ENCODE peak calls at places on chromosomes 7 and 10, in five cellular contexts. One of them, this sample, is unnamed. For H3K4me1 and H3K36me3, the result is how much of the 10 kb centered on the place peaks cover.

GRCh38 chr10:132730566-132730953 is 55.4 kb downstream of the NKX6-2 start:
- DNase-seq in transverse colon: no peak
- DNase-seq in GM23338: no peak
- DNase-seq in heart right ventricle: no peak
- DNase-seq in sigmoid colon: no peak
- DNase-seq in this sample: no peak

GRCh38 chr7:22480523-22481075 is 19.4 kb downstream of the STEAP1B start:
- DNase-seq in transverse colon: no peak
- DNase-seq in GM23338: no peak
- DNase-seq in heart right ventricle: no peak
- DNase-seq in sigmoid colon: no peak
- DNase-seq in this sample: no peak

GRCh38 chr10:80394358-80394916 is 13.9 kb upstream of the PRXL2A start:
- DNase-seq in transverse colon: no peak
- DNase-seq in GM23338: no peak
- DNase-seq in heart right ventricle: no peak
- DNase-seq in sigmoid colon: no peak
- DNase-seq in this sample: no peak

GRCh38 chr10:103593022-103593570 is 99.6 kb downstream of the NEURL1 start:
- DNase-seq in transverse colon: no peak
- DNase-seq in GM23338: no peak
- DNase-seq in heart right ventricle: no peak
- DNase-seq in sigmoid colon: no peak
- DNase-seq in this sample: no peak

GRCh38 chr7:143120696-143121405 is 11.0 kb upstream of the PIP start:
- DNase-seq in transverse colon: no peak
- DNase-seq in GM23338: no peak
- DNase-seq in heart right ventricle: no peak
- DNase-seq in sigmoid colon: no peak
- DNase-seq in this sample: no peak

GRCh38 chr10:122464158-122464510 is 2.8 kb downstream of the HTRA1 start:
- DNase-seq in transverse colon: no peak
- DNase-seq in GM23338: no peak
- DNase-seq in heart right ventricle: no peak
- DNase-seq in sigmoid colon: no peak
- DNase-seq in this sample: no peak

GRCh38 chr7:41925946-41926345 is 223.1 kb upstream of the INHBA start:
- DNase-seq in transverse colon: no peak
- DNase-seq in GM23338: no peak
- DNase-seq in heart right ventricle: no peak
- DNase-seq in sigmoid colon: no peak
- DNase-seq in this sample: no peak

GRCh38 chr7:157980774-157981173 is 606.8 kb downstream of the PTPRN2 start:
- DNase-seq in transverse colon: no peak
- DNase-seq in GM23338: no peak
- DNase-seq in heart right ventricle: no peak
- DNase-seq in sigmoid colon: peak
- DNase-seq in this sample: no peak

GRCh38 chr7:118184392-118184899 is 482 bp downstream of the LSM8 start:
- DNase-seq in transverse colon: no peak
- DNase-seq in GM23338: no peak
- DNase-seq in heart right ventricle: no peak
- DNase-seq in sigmoid colon: no peak
- DNase-seq in this sample: no peak

GRCh38 chr7:107045195-107045960 is 873 bp downstream of the PRKAR2B start:
- DNase-seq in transverse colon: no peak
- DNase-seq in GM23338: peak
- DNase-seq in heart right ventricle: no peak
- DNase-seq in sigmoid colon: no peak
- DNase-seq in this sample: no peak

GRCh38 chr10:26242752-26243151 is 26.2 kb downstream of the GAD2 start:
- DNase-seq in transverse colon: no peak
- DNase-seq in GM23338: peak
- DNase-seq in heart right ventricle: no peak
- DNase-seq in sigmoid colon: no peak
- DNase-seq in this sample: no peak

GRCh38 chr10:115117301-115117700 is 24.1 kb downstream of the ATRNL1 start:
- DNase-seq in transverse colon: no peak
- DNase-seq in GM23338: no peak
- DNase-seq in heart right ventricle: no peak
- DNase-seq in sigmoid colon: no peak
- DNase-seq in this sample: no peak

GRCh38 chr7:1693419-1693990 is 23.4 kb downstream of the ELFN1 start:
- DNase-seq in transverse colon: no peak
- DNase-seq in GM23338: no peak
- DNase-seq in heart right ventricle: no peak
- DNase-seq in sigmoid colon: peak
- DNase-seq in this sample: peak

GRCh38 chr7:18503068-18503859 is 7.7 kb downstream of the HDAC9 start:
- DNase-seq in transverse colon: no peak
- DNase-seq in GM23338: no peak
- DNase-seq in heart right ventricle: no peak
- DNase-seq in sigmoid colon: no peak
- DNase-seq in this sample: no peak

GRCh38 chr10:105925045-105925785 is 1239.3 kb downstream of the SORCS1 start:
- DNase-seq in transverse colon: no peak
- DNase-seq in GM23338: peak
- DNase-seq in heart right ventricle: no peak
- DNase-seq in sigmoid colon: no peak
- DNase-seq in this sample: no peak

GRCh38 chr7:17787257-17787656 is 153.0 kb downstream of the SNX13 start:
- DNase-seq in transverse colon: no peak
- DNase-seq in GM23338: no peak
- DNase-seq in heart right ventricle: no peak
- DNase-seq in sigmoid colon: no peak
- DNase-seq in this sample: no peak

GRCh38 chr7:139603282-139603681 is 79.8 kb downstream of the CLEC2L start:
- DNase-seq in transverse colon: no peak
- DNase-seq in GM23338: no peak
- DNase-seq in heart right ventricle: no peak
- DNase-seq in sigmoid colon: no peak
- DNase-seq in this sample: no peak

GRCh38 chr7:38374507-38374906 is 101.1 kb upstream of the TARP start:
- DNase-seq in transverse colon: no peak
- DNase-seq in GM23338: peak
- DNase-seq in heart right ventricle: peak
- DNase-seq in sigmoid colon: no peak
- DNase-seq in this sample: no peak

GRCh38 chr10:60572511-60573194 is 183.0 kb upstream of the ANK3 start:
- DNase-seq in transverse colon: peak
- DNase-seq in GM23338: peak
- DNase-seq in heart right ventricle: peak
- DNase-seq in sigmoid colon: no peak
- DNase-seq in this sample: no peak

GRCh38 chr10:113108180-113108835 is 158.3 kb downstream of the TCF7L2 start:
- DNase-seq in transverse colon: no peak
- DNase-seq in GM23338: peak
- DNase-seq in heart right ventricle: no peak
- DNase-seq in sigmoid colon: no peak
- DNase-seq in this sample: no peak

GRCh38 chr10:22978918-22979317 is 51.1 kb downstream of the ARMC3 start:
- DNase-seq in transverse colon: no peak
- DNase-seq in GM23338: no peak
- DNase-seq in heart right ventricle: no peak
- DNase-seq in sigmoid colon: no peak
- DNase-seq in this sample: no peak

GRCh38 chr7:112019932-112020331 is 186.3 kb downstream of the DOCK4 start:
- DNase-seq in transverse colon: no peak
- DNase-seq in GM23338: no peak
- DNase-seq in heart right ventricle: no peak
- DNase-seq in sigmoid colon: no peak
- DNase-seq in this sample: no peak

GRCh38 chr7:1554332-1555045 is 1.5 kb downstream of the TMEM184A start:
- DNase-seq in transverse colon: no peak
- DNase-seq in GM23338: no peak
- DNase-seq in heart right ventricle: no peak
- DNase-seq in sigmoid colon: no peak
- DNase-seq in this sample: no peak

GRCh38 chr10:13851906-13852305 is 265.1 kb downstream of the PRPF18 start:
- DNase-seq in transverse colon: no peak
- DNase-seq in GM23338: no peak
- DNase-seq in heart right ventricle: no peak
- DNase-seq in sigmoid colon: no peak
- DNase-seq in this sample: no peak

GRCh38 chr7:133910761-133911160 is 216.4 kb upstream of the LRGUK start:
- DNase-seq in transverse colon: no peak
- DNase-seq in GM23338: no peak
- DNase-seq in heart right ventricle: no peak
- DNase-seq in sigmoid colon: no peak
- DNase-seq in this sample: no peak

GRCh38 chr10:12534824-12535223 is 185.5 kb downstream of the CAMK1D start:
- DNase-seq in transverse colon: no peak
- DNase-seq in GM23338: no peak
- DNase-seq in heart right ventricle: no peak
- DNase-seq in sigmoid colon: no peak
- DNase-seq in this sample: no peak

GRCh38 chr10:31912898-31913847 is 15.5 kb downstream of the ARHGAP12 start:
- DNase-seq in transverse colon: no peak
- DNase-seq in GM23338: no peak
- DNase-seq in heart right ventricle: no peak
- DNase-seq in sigmoid colon: no peak
- DNase-seq in this sample: no peak

GRCh38 chr10:69861251-69862240 is 59.8 kb downstream of the COL13A1 start:
- DNase-seq in transverse colon: no peak
- DNase-seq in GM23338: peak
- DNase-seq in heart right ventricle: no peak
- DNase-seq in sigmoid colon: no peak
- DNase-seq in this sample: no peak

GRCh38 chr10:121734517-121735137 is 136.4 kb upstream of the FGFR2 start:
- DNase-seq in transverse colon: no peak
- DNase-seq in GM23338: peak
- DNase-seq in heart right ventricle: no peak
- DNase-seq in sigmoid colon: no peak
- DNase-seq in this sample: no peak

GRCh38 chr7:19663816-19664531 is 44.9 kb downstream of the POLR1F start:
- DNase-seq in transverse colon: no peak
- DNase-seq in GM23338: no peak
- DNase-seq in heart right ventricle: no peak
- DNase-seq in sigmoid colon: no peak
- DNase-seq in this sample: no peak

GRCh38 chr7:116361767-116362166 is 137.8 kb upstream of the CAV2 start:
- DNase-seq in transverse colon: no peak
- DNase-seq in GM23338: no peak
- DNase-seq in heart right ventricle: no peak
- DNase-seq in sigmoid colon: no peak
- DNase-seq in this sample: no peak

GRCh38 chr7:23759556-23760391 is 49.8 kb downstream of the STK31 start:
- DNase-seq in transverse colon: no peak
- DNase-seq in GM23338: no peak
- DNase-seq in heart right ventricle: no peak
- DNase-seq in sigmoid colon: no peak
- DNase-seq in this sample: no peak

GRCh38 chr10:132511692-132512442 is 25.7 kb upstream of the INPP5A start:
- DNase-seq in transverse colon: peak
- DNase-seq in GM23338: no peak
- DNase-seq in heart right ventricle: no peak
- DNase-seq in sigmoid colon: peak
- DNase-seq in this sample: no peak

GRCh38 chr10:21814866-21815265 is 188.7 kb downstream of the DNAJC1 start:
- DNase-seq in transverse colon: no peak
- DNase-seq in GM23338: no peak
- DNase-seq in heart right ventricle: no peak
- DNase-seq in sigmoid colon: no peak
- DNase-seq in this sample: no peak

DNA sequence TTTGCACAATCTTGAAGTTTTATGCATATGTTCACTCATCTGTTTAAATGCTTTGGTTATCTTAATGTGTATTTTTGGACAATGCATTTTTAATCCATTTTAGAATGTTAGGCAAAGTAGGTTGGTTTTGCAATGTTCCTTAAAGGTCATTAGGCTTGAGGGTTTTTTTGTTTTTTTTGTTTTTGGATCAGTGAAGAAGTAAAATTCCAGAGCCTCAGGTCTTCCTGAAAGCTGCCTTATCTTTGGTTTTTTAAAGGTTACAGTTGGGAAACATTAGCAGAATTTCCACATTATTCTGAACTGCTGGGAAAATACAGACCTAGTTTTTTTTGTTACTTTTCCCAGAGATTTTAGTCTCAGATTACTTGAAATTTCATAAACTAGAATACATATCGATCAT is 12.9 kb downstream of the MDFIC start:
- DNase-seq in transverse colon: no peak
- DNase-seq in GM23338: no peak
- DNase-seq in heart right ventricle: no peak
- DNase-seq in sigmoid colon: no peak
- DNase-seq in this sample: no peak
- H3K4me1 ChIP-seq in transverse colon: under half
- H3K4me1 ChIP-seq in GM23338: under half
- H3K4me1 ChIP-seq in heart right ventricle: under half
- H3K4me1 ChIP-seq in sigmoid colon: under half
- H3K4me1 ChIP-seq in this sample: under half

DNA sequence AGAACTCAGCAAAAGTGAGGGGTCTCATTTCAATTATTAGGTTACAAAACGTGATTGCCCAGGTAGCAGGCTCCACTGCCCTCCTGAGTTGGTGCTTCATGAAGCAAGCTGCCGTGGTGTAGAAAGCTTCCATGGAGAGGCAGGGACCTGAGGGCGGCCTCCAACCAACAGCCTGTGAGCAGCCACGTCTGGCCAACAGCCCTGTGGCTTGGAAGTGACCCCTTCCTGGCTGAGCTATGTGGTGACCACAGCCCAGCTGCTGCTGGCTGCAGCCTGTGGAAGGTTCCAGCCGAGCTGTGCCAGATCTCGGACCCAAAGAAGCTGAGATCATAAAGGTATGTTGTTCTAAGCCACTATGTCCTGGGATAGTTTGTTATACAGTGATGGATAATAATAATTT is 122.5 kb upstream of the KLF6 start:
- DNase-seq in transverse colon: no peak
- DNase-seq in GM23338: no peak
- DNase-seq in heart right ventricle: peak
- DNase-seq in sigmoid colon: peak
- DNase-seq in this sample: no peak
- TF ChIP-seq CTCF in transverse colon: no peak
- TF ChIP-seq CTCF in GM23338: no peak
- TF ChIP-seq CTCF in heart right ventricle: no peak
- TF ChIP-seq CTCF in sigmoid colon: no peak
- TF ChIP-seq CTCF in this sample: no peak

DNA sequence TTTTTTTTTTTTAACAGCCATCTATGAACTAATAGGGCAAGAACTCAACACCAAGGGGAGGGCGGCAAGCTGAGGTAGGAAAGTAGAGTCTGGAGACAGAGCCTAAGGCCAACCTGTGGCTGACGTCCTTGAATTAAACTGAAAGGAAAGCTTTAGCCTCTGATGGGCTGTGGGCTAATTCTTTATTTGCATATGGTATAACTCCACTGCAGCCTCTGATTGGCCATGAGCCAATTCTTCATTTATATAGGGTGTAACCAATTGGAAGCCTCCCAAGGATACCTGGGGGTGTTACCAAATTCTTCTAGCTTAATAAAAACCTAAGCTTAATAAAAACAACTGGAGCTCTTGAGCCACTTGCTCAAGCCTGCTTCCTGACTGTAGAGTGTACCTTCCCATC is 10.3 kb downstream of the TYW1 start:
- DNase-seq in transverse colon: no peak
- DNase-seq in GM23338: no peak
- DNase-seq in heart right ventricle: no peak
- DNase-seq in sigmoid colon: no peak
- DNase-seq in this sample: no peak
- H3K36me3 ChIP-seq in transverse colon: under half
- H3K36me3 ChIP-seq in GM23338: under half
- H3K36me3 ChIP-seq in heart right ventricle: under half
- H3K36me3 ChIP-seq in sigmoid colon: half or more
- H3K36me3 ChIP-seq in this sample: half or more

GRCh38 chr10:33235951-33236350 is 98.5 kb downstream of the NRP1 start:
- DNase-seq in transverse colon: no peak
- DNase-seq in GM23338: no peak
- DNase-seq in heart right ventricle: no peak
- DNase-seq in sigmoid colon: no peak
- DNase-seq in this sample: no peak
- H3K4me1 ChIP-seq in transverse colon: under half
- H3K4me1 ChIP-seq in GM23338: under half
- H3K4me1 ChIP-seq in heart right ventricle: half or more
- H3K4me1 ChIP-seq in sigmoid colon: under half
- H3K4me1 ChIP-seq in this sample: under half